ENCODE peak calls at places on chromosome 21, in seven cellular contexts. One of them, this sample, is unnamed.
A peak's percentile ranks its signal among the peaks of the same experiment; 100 is the strongest.

GRCh38 chr21:40067751-40068150 is 200.5 kb downstream of the PCP4 start:
- DNase-seq in C1 segment of cervical spinal cord: no peak
- DNase-seq in GM04504: no peak
- DNase-seq in activated naive CD4-positive, alpha-beta T cell treated with Interleukin-2 at 50 U/mL for 16 hours: no peak
- DNase-seq in naive thymus-derived CD4-positive, alpha-beta T cell: no peak
- DNase-seq in AG08395: no peak
- DNase-seq in non-pigmented ciliary epithelial cell: no peak
- DNase-seq in this sample: no peak

GRCh38 chr21:43921979-43922945 is 57.2 kb downstream of the AGPAT3 start:
- DNase-seq in AG08395: no peak
- DNase-seq in non-pigmented ciliary epithelial cell: no peak
- DNase-seq in naive thymus-derived CD4-positive, alpha-beta T cell: peak; percentile 72
- DNase-seq in C1 segment of cervical spinal cord: no peak
- DNase-seq in activated naive CD4-positive, alpha-beta T cell treated with Interleukin-2 at 50 U/mL for 16 hours: peak; percentile 48
- DNase-seq in GM04504: no peak
- DNase-seq in this sample: peak; percentile 84

GRCh38 chr21:45504516-45505415 is 37.5 kb downstream of the SLC19A1 start:
- DNase-seq in C1 segment of cervical spinal cord: no peak
- DNase-seq in activated naive CD4-positive, alpha-beta T cell treated with Interleukin-2 at 50 U/mL for 16 hours: no peak
- DNase-seq in GM04504: no peak
- DNase-seq in non-pigmented ciliary epithelial cell: no peak
- DNase-seq in naive thymus-derived CD4-positive, alpha-beta T cell: no peak
- DNase-seq in AG08395: no peak
- DNase-seq in this sample: no peak

GRCh38 chr21:43343095-43343991 is 83.6 kb downstream of the SIK1 start:
- DNase-seq in C1 segment of cervical spinal cord: no peak
- DNase-seq in AG08395: no peak
- DNase-seq in activated naive CD4-positive, alpha-beta T cell treated with Interleukin-2 at 50 U/mL for 16 hours: no peak
- DNase-seq in naive thymus-derived CD4-positive, alpha-beta T cell: no peak
- DNase-seq in GM04504: no peak
- DNase-seq in non-pigmented ciliary epithelial cell: no peak
- DNase-seq in this sample: no peak

GRCh38 chr21:22019766-22020165 is 1021.6 kb downstream of the NCAM2 start:
- DNase-seq in C1 segment of cervical spinal cord: no peak
- DNase-seq in naive thymus-derived CD4-positive, alpha-beta T cell: no peak
- DNase-seq in activated naive CD4-positive, alpha-beta T cell treated with Interleukin-2 at 50 U/mL for 16 hours: no peak
- DNase-seq in AG08395: no peak
- DNase-seq in GM04504: no peak
- DNase-seq in non-pigmented ciliary epithelial cell: peak; percentile 48
- DNase-seq in this sample: no peak

GRCh38 chr21:45440736-45441350 is 35.9 kb downstream of the COL18A1 start:
- DNase-seq in C1 segment of cervical spinal cord: no peak
- DNase-seq in GM04504: no peak
- DNase-seq in naive thymus-derived CD4-positive, alpha-beta T cell: no peak
- DNase-seq in AG08395: no peak
- DNase-seq in non-pigmented ciliary epithelial cell: no peak
- DNase-seq in activated naive CD4-positive, alpha-beta T cell treated with Interleukin-2 at 50 U/mL for 16 hours: no peak
- DNase-seq in this sample: no peak

GRCh38 chr21:40846566-40847411 is at the start of gene DSCAM:
- DNase-seq in AG08395: no peak
- DNase-seq in non-pigmented ciliary epithelial cell: no peak
- DNase-seq in C1 segment of cervical spinal cord: no peak
- DNase-seq in naive thymus-derived CD4-positive, alpha-beta T cell: no peak
- DNase-seq in activated naive CD4-positive, alpha-beta T cell treated with Interleukin-2 at 50 U/mL for 16 hours: no peak
- DNase-seq in GM04504: no peak
- DNase-seq in this sample: no peak

GRCh38 chr21:14862794-14863720 is 201.7 kb downstream of the NRIP1 start:
- DNase-seq in C1 segment of cervical spinal cord: no peak
- DNase-seq in naive thymus-derived CD4-positive, alpha-beta T cell: no peak
- DNase-seq in AG08395: no peak
- DNase-seq in GM04504: no peak
- DNase-seq in non-pigmented ciliary epithelial cell: no peak
- DNase-seq in activated naive CD4-positive, alpha-beta T cell treated with Interleukin-2 at 50 U/mL for 16 hours: no peak
- DNase-seq in this sample: no peak

GRCh38 chr21:33557447-33557846 is 14.6 kb downstream of the SON start:
- DNase-seq in non-pigmented ciliary epithelial cell: no peak
- DNase-seq in AG08395: no peak
- DNase-seq in C1 segment of cervical spinal cord: no peak
- DNase-seq in activated naive CD4-positive, alpha-beta T cell treated with Interleukin-2 at 50 U/mL for 16 hours: no peak
- DNase-seq in naive thymus-derived CD4-positive, alpha-beta T cell: no peak
- DNase-seq in GM04504: no peak
- DNase-seq in this sample: no peak

GRCh38 chr21:16424331-16424749 is 694.6 kb downstream of the USP25 start:
- DNase-seq in C1 segment of cervical spinal cord: no peak
- DNase-seq in activated naive CD4-positive, alpha-beta T cell treated with Interleukin-2 at 50 U/mL for 16 hours: no peak
- DNase-seq in GM04504: no peak
- DNase-seq in AG08395: no peak
- DNase-seq in naive thymus-derived CD4-positive, alpha-beta T cell: no peak
- DNase-seq in non-pigmented ciliary epithelial cell: no peak
- DNase-seq in this sample: no peak

GRCh38 chr21:18249542-18250152 is 5.0 kb downstream of the CHODL start:
- DNase-seq in C1 segment of cervical spinal cord: no peak
- DNase-seq in non-pigmented ciliary epithelial cell: no peak
- DNase-seq in AG08395: no peak
- DNase-seq in GM04504: no peak
- DNase-seq in activated naive CD4-positive, alpha-beta T cell treated with Interleukin-2 at 50 U/mL for 16 hours: no peak
- DNase-seq in naive thymus-derived CD4-positive, alpha-beta T cell: no peak
- DNase-seq in this sample: no peak

GRCh38 chr21:27643326-27643725 is 676.4 kb upstream of the ADAMTS5 start:
- DNase-seq in activated naive CD4-positive, alpha-beta T cell treated with Interleukin-2 at 50 U/mL for 16 hours: no peak
- DNase-seq in AG08395: no peak
- DNase-seq in C1 segment of cervical spinal cord: no peak
- DNase-seq in GM04504: no peak
- DNase-seq in naive thymus-derived CD4-positive, alpha-beta T cell: no peak
- DNase-seq in non-pigmented ciliary epithelial cell: no peak
- DNase-seq in this sample: no peak

GRCh38 chr21:45508607-45509565 is 33.4 kb downstream of the SLC19A1 start:
- DNase-seq in non-pigmented ciliary epithelial cell: no peak
- DNase-seq in activated naive CD4-positive, alpha-beta T cell treated with Interleukin-2 at 50 U/mL for 16 hours: no peak
- DNase-seq in GM04504: no peak
- DNase-seq in C1 segment of cervical spinal cord: no peak
- DNase-seq in naive thymus-derived CD4-positive, alpha-beta T cell: no peak
- DNase-seq in AG08395: no peak
- DNase-seq in this sample: no peak

GRCh38 chr21:45294509-45295291 is 7.0 kb upstream of the POFUT2 start:
- DNase-seq in GM04504: peak; percentile 98
- DNase-seq in naive thymus-derived CD4-positive, alpha-beta T cell: no peak
- DNase-seq in AG08395: peak; percentile 94
- DNase-seq in non-pigmented ciliary epithelial cell: peak; percentile 99
- DNase-seq in C1 segment of cervical spinal cord: no peak
- DNase-seq in activated naive CD4-positive, alpha-beta T cell treated with Interleukin-2 at 50 U/mL for 16 hours: no peak
- DNase-seq in this sample: no peak

GRCh38 chr21:42964086-42964485 is 10.3 kb upstream of the PKNOX1 start:
- DNase-seq in AG08395: no peak
- DNase-seq in C1 segment of cervical spinal cord: no peak
- DNase-seq in non-pigmented ciliary epithelial cell: no peak
- DNase-seq in naive thymus-derived CD4-positive, alpha-beta T cell: no peak
- DNase-seq in activated naive CD4-positive, alpha-beta T cell treated with Interleukin-2 at 50 U/mL for 16 hours: no peak
- DNase-seq in GM04504: no peak
- DNase-seq in this sample: no peak

GRCh38 chr21:38012700-38013099 is 96.4 kb upstream of the KCNJ6 start:
- DNase-seq in naive thymus-derived CD4-positive, alpha-beta T cell: no peak
- DNase-seq in non-pigmented ciliary epithelial cell: no peak
- DNase-seq in AG08395: no peak
- DNase-seq in C1 segment of cervical spinal cord: peak; percentile 2
- DNase-seq in GM04504: no peak
- DNase-seq in activated naive CD4-positive, alpha-beta T cell treated with Interleukin-2 at 50 U/mL for 16 hours: no peak
- DNase-seq in this sample: no peak

GRCh38 chr21:16241500-16241963 is 511.8 kb downstream of the USP25 start:
- DNase-seq in C1 segment of cervical spinal cord: no peak
- DNase-seq in GM04504: no peak
- DNase-seq in naive thymus-derived CD4-positive, alpha-beta T cell: no peak
- DNase-seq in activated naive CD4-positive, alpha-beta T cell treated with Interleukin-2 at 50 U/mL for 16 hours: no peak
- DNase-seq in AG08395: no peak
- DNase-seq in non-pigmented ciliary epithelial cell: no peak
- DNase-seq in this sample: no peak

GRCh38 chr21:19767546-19767945 is 1230.7 kb upstream of the NCAM2 start:
- DNase-seq in GM04504: no peak
- DNase-seq in activated naive CD4-positive, alpha-beta T cell treated with Interleukin-2 at 50 U/mL for 16 hours: no peak
- DNase-seq in naive thymus-derived CD4-positive, alpha-beta T cell: no peak
- DNase-seq in AG08395: no peak
- DNase-seq in C1 segment of cervical spinal cord: no peak
- DNase-seq in non-pigmented ciliary epithelial cell: no peak
- DNase-seq in this sample: no peak

GRCh38 chr21:39533545-39534226 is 79.1 kb upstream of the B3GALT5 start:
- DNase-seq in non-pigmented ciliary epithelial cell: no peak
- DNase-seq in C1 segment of cervical spinal cord: no peak
- DNase-seq in activated naive CD4-positive, alpha-beta T cell treated with Interleukin-2 at 50 U/mL for 16 hours: no peak
- DNase-seq in AG08395: no peak
- DNase-seq in GM04504: no peak
- DNase-seq in naive thymus-derived CD4-positive, alpha-beta T cell: no peak
- DNase-seq in this sample: no peak

GRCh38 chr21:37582613-37583012 is 216.0 kb downstream of the DYRK1A start:
- DNase-seq in C1 segment of cervical spinal cord: no peak
- DNase-seq in naive thymus-derived CD4-positive, alpha-beta T cell: no peak
- DNase-seq in activated naive CD4-positive, alpha-beta T cell treated with Interleukin-2 at 50 U/mL for 16 hours: no peak
- DNase-seq in non-pigmented ciliary epithelial cell: peak; percentile 34
- DNase-seq in AG08395: peak; percentile 73
- DNase-seq in GM04504: peak; percentile 28
- DNase-seq in this sample: no peak

GRCh38 chr21:39040494-39041110 is 142.6 kb downstream of the PSMG1 start:
- DNase-seq in C1 segment of cervical spinal cord: no peak
- DNase-seq in non-pigmented ciliary epithelial cell: no peak
- DNase-seq in GM04504: no peak
- DNase-seq in naive thymus-derived CD4-positive, alpha-beta T cell: no peak
- DNase-seq in activated naive CD4-positive, alpha-beta T cell treated with Interleukin-2 at 50 U/mL for 16 hours: no peak
- DNase-seq in AG08395: no peak
- DNase-seq in this sample: no peak

GRCh38 chr21:45599146-45599581 is 44.4 kb upstream of the PCBP3 start:
- DNase-seq in activated naive CD4-positive, alpha-beta T cell treated with Interleukin-2 at 50 U/mL for 16 hours: no peak
- DNase-seq in AG08395: no peak
- DNase-seq in C1 segment of cervical spinal cord: no peak
- DNase-seq in GM04504: no peak
- DNase-seq in naive thymus-derived CD4-positive, alpha-beta T cell: no peak
- DNase-seq in non-pigmented ciliary epithelial cell: no peak
- DNase-seq in this sample: no peak

GRCh38 chr21:45640001-45640887 is 3.3 kb upstream of the PCBP3 start:
- DNase-seq in activated naive CD4-positive, alpha-beta T cell treated with Interleukin-2 at 50 U/mL for 16 hours: no peak
- DNase-seq in GM04504: no peak
- DNase-seq in AG08395: no peak
- DNase-seq in naive thymus-derived CD4-positive, alpha-beta T cell: no peak
- DNase-seq in C1 segment of cervical spinal cord: no peak
- DNase-seq in non-pigmented ciliary epithelial cell: no peak
- DNase-seq in this sample: no peak

GRCh38 chr21:27021801-27022200 is 54.9 kb upstream of the ADAMTS5 start:
- DNase-seq in GM04504: no peak
- DNase-seq in activated naive CD4-positive, alpha-beta T cell treated with Interleukin-2 at 50 U/mL for 16 hours: no peak
- DNase-seq in non-pigmented ciliary epithelial cell: no peak
- DNase-seq in C1 segment of cervical spinal cord: no peak
- DNase-seq in AG08395: no peak
- DNase-seq in naive thymus-derived CD4-positive, alpha-beta T cell: no peak
- DNase-seq in this sample: no peak

GRCh38 chr21:42652527-42653491 is 612 bp upstream of the PDE9A start:
- DNase-seq in AG08395: peak; percentile 38
- DNase-seq in activated naive CD4-positive, alpha-beta T cell treated with Interleukin-2 at 50 U/mL for 16 hours: no peak
- DNase-seq in GM04504: no peak
- DNase-seq in C1 segment of cervical spinal cord: peak; percentile 62
- DNase-seq in non-pigmented ciliary epithelial cell: no peak
- DNase-seq in naive thymus-derived CD4-positive, alpha-beta T cell: no peak
- DNase-seq in this sample: no peak

GRCh38 chr21:45137612-45137937 is 63.2 kb downstream of the ADARB1 start:
- DNase-seq in naive thymus-derived CD4-positive, alpha-beta T cell: no peak
- DNase-seq in non-pigmented ciliary epithelial cell: no peak
- DNase-seq in activated naive CD4-positive, alpha-beta T cell treated with Interleukin-2 at 50 U/mL for 16 hours: no peak
- DNase-seq in AG08395: no peak
- DNase-seq in C1 segment of cervical spinal cord: no peak
- DNase-seq in GM04504: no peak
- DNase-seq in this sample: no peak

GRCh38 chr21:45800339-45801080 is 157.0 kb downstream of the PCBP3 start:
- DNase-seq in naive thymus-derived CD4-positive, alpha-beta T cell: no peak
- DNase-seq in activated naive CD4-positive, alpha-beta T cell treated with Interleukin-2 at 50 U/mL for 16 hours: no peak
- DNase-seq in non-pigmented ciliary epithelial cell: no peak
- DNase-seq in GM04504: no peak
- DNase-seq in AG08395: no peak
- DNase-seq in C1 segment of cervical spinal cord: no peak
- DNase-seq in this sample: no peak

GRCh38 chr21:39452965-39453332 is 1.2 kb downstream of the SH3BGR start:
- DNase-seq in AG08395: no peak
- DNase-seq in activated naive CD4-positive, alpha-beta T cell treated with Interleukin-2 at 50 U/mL for 16 hours: no peak
- DNase-seq in non-pigmented ciliary epithelial cell: no peak
- DNase-seq in C1 segment of cervical spinal cord: peak; percentile 13
- DNase-seq in GM04504: no peak
- DNase-seq in naive thymus-derived CD4-positive, alpha-beta T cell: no peak
- DNase-seq in this sample: no peak

GRCh38 chr21:42724226-42724920 is 71.0 kb downstream of the PDE9A start:
- DNase-seq in GM04504: peak; percentile 43
- DNase-seq in non-pigmented ciliary epithelial cell: peak; percentile 87
- DNase-seq in AG08395: peak; percentile 90
- DNase-seq in naive thymus-derived CD4-positive, alpha-beta T cell: no peak
- DNase-seq in C1 segment of cervical spinal cord: no peak
- DNase-seq in activated naive CD4-positive, alpha-beta T cell treated with Interleukin-2 at 50 U/mL for 16 hours: no peak
- DNase-seq in this sample: no peak

GRCh38 chr21:36038701-36039497 is 21.4 kb downstream of the SETD4 start:
- DNase-seq in C1 segment of cervical spinal cord: no peak
- DNase-seq in non-pigmented ciliary epithelial cell: no peak
- DNase-seq in GM04504: no peak
- DNase-seq in naive thymus-derived CD4-positive, alpha-beta T cell: no peak
- DNase-seq in activated naive CD4-positive, alpha-beta T cell treated with Interleukin-2 at 50 U/mL for 16 hours: no peak
- DNase-seq in AG08395: no peak
- DNase-seq in this sample: no peak

GRCh38 chr21:42343101-42343500 is 7.7 kb downstream of the TFF2 start:
- DNase-seq in AG08395: no peak
- DNase-seq in non-pigmented ciliary epithelial cell: no peak
- DNase-seq in naive thymus-derived CD4-positive, alpha-beta T cell: no peak
- DNase-seq in GM04504: no peak
- DNase-seq in C1 segment of cervical spinal cord: no peak
- DNase-seq in activated naive CD4-positive, alpha-beta T cell treated with Interleukin-2 at 50 U/mL for 16 hours: no peak
- DNase-seq in this sample: no peak

GRCh38 chr21:45016031-45016430 is 58.3 kb upstream of the ADARB1 start:
- DNase-seq in naive thymus-derived CD4-positive, alpha-beta T cell: no peak
- DNase-seq in GM04504: no peak
- DNase-seq in non-pigmented ciliary epithelial cell: no peak
- DNase-seq in C1 segment of cervical spinal cord: no peak
- DNase-seq in AG08395: no peak
- DNase-seq in activated naive CD4-positive, alpha-beta T cell treated with Interleukin-2 at 50 U/mL for 16 hours: no peak
- DNase-seq in this sample: no peak

GRCh38 chr21:17930102-17930501 is 110.9 kb upstream of the C21orf91 start:
- DNase-seq in GM04504: no peak
- DNase-seq in naive thymus-derived CD4-positive, alpha-beta T cell: no peak
- DNase-seq in AG08395: no peak
- DNase-seq in activated naive CD4-positive, alpha-beta T cell treated with Interleukin-2 at 50 U/mL for 16 hours: no peak
- DNase-seq in C1 segment of cervical spinal cord: no peak
- DNase-seq in non-pigmented ciliary epithelial cell: no peak
- DNase-seq in this sample: no peak

GRCh38 chr21:43372663-43373386 is 54.1 kb downstream of the SIK1 start:
- DNase-seq in naive thymus-derived CD4-positive, alpha-beta T cell: no peak
- DNase-seq in activated naive CD4-positive, alpha-beta T cell treated with Interleukin-2 at 50 U/mL for 16 hours: no peak
- DNase-seq in GM04504: no peak
- DNase-seq in non-pigmented ciliary epithelial cell: no peak
- DNase-seq in C1 segment of cervical spinal cord: no peak
- DNase-seq in AG08395: no peak
- DNase-seq in this sample: no peak

GRCh38 chr21:42523211-42523610 is 9.6 kb downstream of the SLC37A1 start:
- DNase-seq in GM04504: no peak
- DNase-seq in AG08395: no peak
- DNase-seq in naive thymus-derived CD4-positive, alpha-beta T cell: no peak
- DNase-seq in C1 segment of cervical spinal cord: no peak
- DNase-seq in activated naive CD4-positive, alpha-beta T cell treated with Interleukin-2 at 50 U/mL for 16 hours: no peak
- DNase-seq in non-pigmented ciliary epithelial cell: no peak
- DNase-seq in this sample: no peak

GRCh38 chr21:32613436-32614043 is 1.4 kb upstream of the CFAP298 start:
- DNase-seq in AG08395: no peak
- DNase-seq in C1 segment of cervical spinal cord: no peak
- DNase-seq in naive thymus-derived CD4-positive, alpha-beta T cell: no peak
- DNase-seq in activated naive CD4-positive, alpha-beta T cell treated with Interleukin-2 at 50 U/mL for 16 hours: no peak
- DNase-seq in non-pigmented ciliary epithelial cell: no peak
- DNase-seq in GM04504: no peak
- DNase-seq in this sample: no peak

GRCh38 chr21:36297938-36298572 is 21.9 kb upstream of the MORC3 start:
- DNase-seq in non-pigmented ciliary epithelial cell: no peak
- DNase-seq in activated naive CD4-positive, alpha-beta T cell treated with Interleukin-2 at 50 U/mL for 16 hours: peak; percentile 63
- DNase-seq in C1 segment of cervical spinal cord: peak; percentile 9
- DNase-seq in AG08395: peak; percentile 71
- DNase-seq in naive thymus-derived CD4-positive, alpha-beta T cell: peak; percentile 87
- DNase-seq in GM04504: no peak
- DNase-seq in this sample: peak; percentile 68

GRCh38 chr21:34034369-34035014 is 38.9 kb upstream of the MRPS6 start:
- DNase-seq in non-pigmented ciliary epithelial cell: no peak
- DNase-seq in activated naive CD4-positive, alpha-beta T cell treated with Interleukin-2 at 50 U/mL for 16 hours: no peak
- DNase-seq in GM04504: no peak
- DNase-seq in C1 segment of cervical spinal cord: no peak
- DNase-seq in AG08395: no peak
- DNase-seq in naive thymus-derived CD4-positive, alpha-beta T cell: no peak
- DNase-seq in this sample: no peak